ENCODE peak calls at places on chromosomes 1 and 21, in five cellular contexts. Q, P, D, H and W are unnamed samples.

GRCh38 chr1:54623216-54624007 is at the start of gene FAM151A:
- DNase-seq in Q (no peak), D (no peak), H (peak), P (peak), W (no peak)

GRCh38 chr1:42777860-42778259 is 6.9 kb upstream of the TMEM269 start:
- DNase-seq in P (peak), Q (no peak), H (peak), D (peak), W (no peak)

GRCh38 chr1:41726899-41727748 is 191.6 kb downstream of the HIVEP3 start:
- DNase-seq in D (peak), H (no peak), Q (peak), P (peak), W (no peak)

GRCh38 chr21:34852438-34852837 is 183.6 kb downstream of the CLIC6 start:
- DNase-seq in P (no peak), Q (no peak), D (no peak), H (no peak), W (no peak)

GRCh38 chr1:91650764-91651163 is 150.1 kb downstream of the CDC7 start:
- DNase-seq in P (no peak), Q (no peak), D (peak), H (peak), W (peak)

GRCh38 chr1:192557841-192558595 is 17.6 kb upstream of the RGS1 start:
- DNase-seq in H (no peak), D (no peak), P (no peak), Q (no peak), W (no peak)

GRCh38 chr1:150272379-150272840 is at the start of gene C1orf54:
- DNase-seq in H (peak), D (no peak), P (peak), Q (no peak), W (no peak)

GRCh38 chr1:110152133-110152785 is 2.0 kb downstream of the SLC6A17 start:
- DNase-seq in D (no peak), P (no peak), Q (no peak), H (no peak), W (no peak)

GRCh38 chr1:225768662-225769426 is 8.8 kb upstream of the SRP9 start:
- DNase-seq in D (no peak), H (no peak), Q (no peak), P (peak), W (no peak)

GRCh38 chr21:46603228-46603627 is 1.7 kb downstream of the S100B start:
- DNase-seq in H (no peak), D (no peak), Q (no peak), P (no peak), W (no peak)

GRCh38 chr1:191895462-191896058 is 262.7 kb upstream of the RGS18 start:
- DNase-seq in Q (no peak), H (no peak), P (no peak), D (no peak), W (no peak)

GRCh38 chr1:96233422-96233821 is 488.2 kb upstream of the PTBP2 start:
- DNase-seq in H (no peak), D (no peak), Q (no peak), P (no peak), W (no peak)

GRCh38 chr21:39057121-39057520 is 126.1 kb downstream of the PSMG1 start:
- DNase-seq in H (no peak), D (no peak), Q (no peak), P (no peak), W (no peak)

GRCh38 chr1:167629681-167630567 is at the start of gene RCSD1:
- DNase-seq in H (no peak), P (no peak), D (peak), Q (peak), W (no peak)

GRCh38 chr1:183812686-183813569 is 8.0 kb downstream of the RGL1 start:
- DNase-seq in Q (no peak), D (no peak), H (peak), P (no peak), W (no peak)

GRCh38 chr1:18282851-18283600 is 175.4 kb downstream of the IGSF21 start:
- DNase-seq in D (no peak), P (peak), H (no peak), Q (no peak), W (no peak)

GRCh38 chr1:231856426-231856825 is 229.8 kb downstream of the DISC1 start:
- DNase-seq in D (no peak), Q (no peak), H (no peak), P (no peak), W (no peak)

GRCh38 chr1:24185056-24185455 is 2.0 kb downstream of the IFNLR1 start:
- DNase-seq in H (no peak), Q (no peak), D (no peak), P (no peak), W (no peak)

GRCh38 chr21:42463861-42464515 is 32.0 kb downstream of the RSPH1 start:
- DNase-seq in Q (peak), P (peak), D (peak), H (peak), W (no peak)

GRCh38 chr1:3911981-3912808 is 12.1 kb upstream of the C1orf174 start:
- DNase-seq in Q (no peak), H (no peak), D (no peak), P (no peak), W (no peak)

GRCh38 chr1:42961560-42962091 is 3.0 kb upstream of the SLC2A1 start:
- DNase-seq in D (no peak), Q (no peak), P (no peak), H (no peak), W (no peak)

GRCh38 chr1:187839873-187840272 is 1011.1 kb downstream of the PLA2G4A start:
- DNase-seq in P (no peak), Q (no peak), H (no peak), D (no peak), W (no peak)

GRCh38 chr1:96715482-96715881 is 6.1 kb upstream of the PTBP2 start:
- DNase-seq in P (no peak), D (no peak), H (no peak), Q (no peak), W (no peak)

GRCh38 chr1:232682248-232682647 is 52.3 kb upstream of the SIPA1L2 start:
- DNase-seq in D (peak), P (no peak), H (no peak), Q (no peak), W (no peak)

GRCh38 chr1:240111558-240111957 is 19.9 kb downstream of the FMN2 start:
- DNase-seq in D (no peak), Q (no peak), P (peak), H (no peak), W (no peak)

GRCh38 chr1:160121388-160121787 is 5.8 kb downstream of the ATP1A2 start:
- DNase-seq in D (no peak), H (no peak), P (no peak), Q (no peak), W (no peak)

GRCh38 chr1:43267291-43267805 is 2.4 kb upstream of the TMEM125 start:
- DNase-seq in Q (no peak), D (no peak), H (peak), P (no peak), W (no peak)

GRCh38 chr1:5473268-5473667 is 519.0 kb downstream of the NPHP4 start:
- DNase-seq in P (no peak), Q (no peak), H (no peak), D (no peak), W (no peak)

GRCh38 chr1:99758073-99758511 is 8.3 kb downstream of the FRRS1 start:
- DNase-seq in D (no peak), P (no peak), H (no peak), Q (no peak), W (no peak)

GRCh38 chr1:210707300-210707699 is 378.6 kb downstream of the HHAT start:
- DNase-seq in Q (no peak), D (no peak), H (no peak), P (no peak), W (no peak)

GRCh38 chr1:111140680-111140967 is 601 bp downstream of the CEPT1 start:
- DNase-seq in D (no peak), Q (no peak), P (no peak), H (peak), W (no peak)

GRCh38 chr1:27661412-27662075 is 10.4 kb downstream of the IFI6 start:
- DNase-seq in H (no peak), D (no peak), P (no peak), Q (no peak), W (no peak)